ENCODE peak calls at places on chromosomes 13 and 19, in six cellular contexts. One of them, this sample, is unnamed. For H3K4me1 and H3K27me3, the result is how much of the 10 kb centered on the place peaks cover.

GRCh38 chr13:97855570-97855970 is 97.9 kb upstream of the IPO5 start:
- DNase-seq in mesenchymal stem cell: peak
- DNase-seq in left ventricle myocardium inferior: no peak
- DNase-seq in left lung: no peak
- DNase-seq in SK-N-SH: peak
- DNase-seq in right lobe of liver: no peak
- DNase-seq in this sample: peak

GRCh38 chr19:4358709-4359626 is 15.6 kb downstream of the MPND start:
- DNase-seq in mesenchymal stem cell: no peak
- DNase-seq in left ventricle myocardium inferior: no peak
- DNase-seq in left lung: no peak
- DNase-seq in SK-N-SH: peak
- DNase-seq in right lobe of liver: no peak
- DNase-seq in this sample: no peak

GRCh38 chr19:7101498-7102253 is 32.2 kb downstream of the ZNF557 start:
- DNase-seq in mesenchymal stem cell: no peak
- DNase-seq in left ventricle myocardium inferior: no peak
- DNase-seq in left lung: no peak
- DNase-seq in SK-N-SH: no peak
- DNase-seq in right lobe of liver: no peak
- DNase-seq in this sample: no peak

GRCh38 chr19:6260912-6261636 is 18.7 kb downstream of the MLLT1 start:
- DNase-seq in mesenchymal stem cell: peak
- DNase-seq in left ventricle myocardium inferior: no peak
- DNase-seq in left lung: no peak
- DNase-seq in SK-N-SH: peak
- DNase-seq in right lobe of liver: peak
- DNase-seq in this sample: peak

GRCh38 chr13:44259045-44260042 is 114.3 kb upstream of the SERP2 start:
- DNase-seq in mesenchymal stem cell: peak
- DNase-seq in left ventricle myocardium inferior: no peak
- DNase-seq in left lung: peak
- DNase-seq in SK-N-SH: peak
- DNase-seq in right lobe of liver: no peak
- DNase-seq in this sample: peak

GRCh38 chr13:95360052-95360451 is 58.8 kb upstream of the ABCC4 start:
- DNase-seq in mesenchymal stem cell: no peak
- DNase-seq in left ventricle myocardium inferior: no peak
- DNase-seq in left lung: no peak
- DNase-seq in SK-N-SH: no peak
- DNase-seq in right lobe of liver: no peak
- DNase-seq in this sample: no peak

GRCh38 chr19:54481326-54481930 is 8.3 kb upstream of the CDC42EP5 start:
- DNase-seq in mesenchymal stem cell: peak
- DNase-seq in left ventricle myocardium inferior: no peak
- DNase-seq in left lung: no peak
- DNase-seq in SK-N-SH: peak
- DNase-seq in right lobe of liver: no peak
- DNase-seq in this sample: peak

GRCh38 chr13:75830842-75831241 is 194.7 kb downstream of the LMO7 start:
- DNase-seq in mesenchymal stem cell: peak
- DNase-seq in left ventricle myocardium inferior: no peak
- DNase-seq in left lung: no peak
- DNase-seq in SK-N-SH: no peak
- DNase-seq in right lobe of liver: no peak
- DNase-seq in this sample: no peak

GRCh38 chr13:99496322-99497142 is 4.7 kb upstream of the TM9SF2 start:
- DNase-seq in mesenchymal stem cell: peak
- DNase-seq in left ventricle myocardium inferior: peak
- DNase-seq in left lung: peak
- DNase-seq in SK-N-SH: no peak
- DNase-seq in right lobe of liver: peak
- DNase-seq in this sample: peak

GRCh38 chr19:6773323-6773931 is 919 bp downstream of the VAV1 start:
- DNase-seq in mesenchymal stem cell: no peak
- DNase-seq in left ventricle myocardium inferior: peak
- DNase-seq in left lung: peak
- DNase-seq in SK-N-SH: no peak
- DNase-seq in right lobe of liver: peak
- DNase-seq in this sample: no peak

GRCh38 chr13:51584731-51585191 is 499 bp downstream of the WDFY2 start:
- DNase-seq in mesenchymal stem cell: peak
- DNase-seq in left ventricle myocardium inferior: peak
- DNase-seq in left lung: no peak
- DNase-seq in SK-N-SH: peak
- DNase-seq in right lobe of liver: peak
- DNase-seq in this sample: peak

GRCh38 chr19:46413262-46414031 is at the start of gene CCDC8:
- DNase-seq in mesenchymal stem cell: peak
- DNase-seq in left ventricle myocardium inferior: peak
- DNase-seq in left lung: peak
- DNase-seq in SK-N-SH: no peak
- DNase-seq in right lobe of liver: peak
- DNase-seq in this sample: no peak

GRCh38 chr19:4414144-4414799 is 11.8 kb downstream of the CHAF1A start:
- DNase-seq in mesenchymal stem cell: peak
- DNase-seq in left ventricle myocardium inferior: no peak
- DNase-seq in left lung: no peak
- DNase-seq in SK-N-SH: no peak
- DNase-seq in right lobe of liver: no peak
- DNase-seq in this sample: no peak

GRCh38 chr13:36413161-36413560 is 19.1 kb upstream of the CCNA1 start:
- DNase-seq in mesenchymal stem cell: no peak
- DNase-seq in left ventricle myocardium inferior: no peak
- DNase-seq in left lung: no peak
- DNase-seq in SK-N-SH: no peak
- DNase-seq in right lobe of liver: no peak
- DNase-seq in this sample: no peak

GRCh38 chr13:35621989-35622388 is 145.5 kb upstream of the MAB21L1 start:
- DNase-seq in mesenchymal stem cell: peak
- DNase-seq in left ventricle myocardium inferior: no peak
- DNase-seq in left lung: no peak
- DNase-seq in SK-N-SH: no peak
- DNase-seq in right lobe of liver: no peak
- DNase-seq in this sample: peak

GRCh38 chr19:45798995-45799517 is 6.4 kb upstream of the DMWD start:
- DNase-seq in mesenchymal stem cell: peak
- DNase-seq in left ventricle myocardium inferior: peak
- DNase-seq in left lung: no peak
- DNase-seq in SK-N-SH: peak
- DNase-seq in right lobe of liver: no peak
- DNase-seq in this sample: peak

GRCh38 chr19:13097331-13098258 is 5.1 kb downstream of the LYL1 start:
- DNase-seq in mesenchymal stem cell: no peak
- DNase-seq in left ventricle myocardium inferior: no peak
- DNase-seq in left lung: no peak
- DNase-seq in SK-N-SH: no peak
- DNase-seq in right lobe of liver: peak
- DNase-seq in this sample: no peak

GRCh38 chr19:4403005-4403761 is 743 bp downstream of the CHAF1A start:
- DNase-seq in mesenchymal stem cell: peak
- DNase-seq in left ventricle myocardium inferior: no peak
- DNase-seq in left lung: no peak
- DNase-seq in SK-N-SH: no peak
- DNase-seq in right lobe of liver: no peak
- DNase-seq in this sample: no peak

GRCh38 chr13:95800455-95800854 is 123.5 kb downstream of the DNAJC3 start:
- DNase-seq in mesenchymal stem cell: peak
- DNase-seq in left ventricle myocardium inferior: no peak
- DNase-seq in left lung: no peak
- DNase-seq in SK-N-SH: no peak
- DNase-seq in right lobe of liver: no peak
- DNase-seq in this sample: no peak

GRCh38 chr13:83297591-83298305 is 584.5 kb downstream of the SLITRK1 start:
- DNase-seq in mesenchymal stem cell: no peak
- DNase-seq in left ventricle myocardium inferior: no peak
- DNase-seq in left lung: no peak
- DNase-seq in SK-N-SH: no peak
- DNase-seq in right lobe of liver: no peak
- DNase-seq in this sample: no peak

GRCh38 chr13:106213028-106213427 is 322.4 kb downstream of the EFNB2 start:
- DNase-seq in mesenchymal stem cell: no peak
- DNase-seq in left ventricle myocardium inferior: no peak
- DNase-seq in left lung: no peak
- DNase-seq in SK-N-SH: no peak
- DNase-seq in right lobe of liver: no peak
- DNase-seq in this sample: no peak

GRCh38 chr19:50315773-50316448 is 13.3 kb downstream of the KCNC3 start:
- DNase-seq in mesenchymal stem cell: no peak
- DNase-seq in left ventricle myocardium inferior: no peak
- DNase-seq in left lung: no peak
- DNase-seq in SK-N-SH: peak
- DNase-seq in right lobe of liver: no peak
- DNase-seq in this sample: peak

GRCh38 chr19:16571689-16572331 is 405 bp downstream of the SLC35E1 start:
- DNase-seq in mesenchymal stem cell: peak
- DNase-seq in left ventricle myocardium inferior: no peak
- DNase-seq in left lung: no peak
- DNase-seq in SK-N-SH: no peak
- DNase-seq in right lobe of liver: peak
- DNase-seq in this sample: peak

GRCh38 chr13:112723771-112724170 is 33.9 kb downstream of the ATP11A start:
- DNase-seq in mesenchymal stem cell: no peak
- DNase-seq in left ventricle myocardium inferior: no peak
- DNase-seq in left lung: no peak
- DNase-seq in SK-N-SH: no peak
- DNase-seq in right lobe of liver: no peak
- DNase-seq in this sample: no peak
- H3K4me1 ChIP-seq in mesenchymal stem cell: under half
- H3K4me1 ChIP-seq in left ventricle myocardium inferior: half or more
- H3K4me1 ChIP-seq in left lung: half or more
- H3K4me1 ChIP-seq in SK-N-SH: under half
- H3K4me1 ChIP-seq in right lobe of liver: under half
- H3K4me1 ChIP-seq in this sample: under half

GRCh38 chr13:27929868-27930267 is 10.1 kb downstream of the PDX1 start:
- DNase-seq in mesenchymal stem cell: no peak
- DNase-seq in left ventricle myocardium inferior: no peak
- DNase-seq in left lung: no peak
- DNase-seq in SK-N-SH: no peak
- DNase-seq in right lobe of liver: no peak
- DNase-seq in this sample: no peak
- H3K27me3 ChIP-seq in mesenchymal stem cell: half or more
- H3K27me3 ChIP-seq in left ventricle myocardium inferior: half or more
- H3K27me3 ChIP-seq in left lung: half or more
- H3K27me3 ChIP-seq in SK-N-SH: half or more
- H3K27me3 ChIP-seq in right lobe of liver: under half
- H3K27me3 ChIP-seq in this sample: half or more

GRCh38 chr13:114128348-114128623 is 4.1 kb downstream of the RASA3 start:
- DNase-seq in mesenchymal stem cell: no peak
- DNase-seq in left ventricle myocardium inferior: no peak
- DNase-seq in left lung: no peak
- DNase-seq in SK-N-SH: no peak
- DNase-seq in right lobe of liver: no peak
- DNase-seq in this sample: no peak
- H3K4me1 ChIP-seq in mesenchymal stem cell: half or more
- H3K4me1 ChIP-seq in left ventricle myocardium inferior: half or more
- H3K4me1 ChIP-seq in left lung: half or more
- H3K4me1 ChIP-seq in SK-N-SH: under half
- H3K4me1 ChIP-seq in right lobe of liver: under half
- H3K4me1 ChIP-seq in this sample: under half

DNA sequence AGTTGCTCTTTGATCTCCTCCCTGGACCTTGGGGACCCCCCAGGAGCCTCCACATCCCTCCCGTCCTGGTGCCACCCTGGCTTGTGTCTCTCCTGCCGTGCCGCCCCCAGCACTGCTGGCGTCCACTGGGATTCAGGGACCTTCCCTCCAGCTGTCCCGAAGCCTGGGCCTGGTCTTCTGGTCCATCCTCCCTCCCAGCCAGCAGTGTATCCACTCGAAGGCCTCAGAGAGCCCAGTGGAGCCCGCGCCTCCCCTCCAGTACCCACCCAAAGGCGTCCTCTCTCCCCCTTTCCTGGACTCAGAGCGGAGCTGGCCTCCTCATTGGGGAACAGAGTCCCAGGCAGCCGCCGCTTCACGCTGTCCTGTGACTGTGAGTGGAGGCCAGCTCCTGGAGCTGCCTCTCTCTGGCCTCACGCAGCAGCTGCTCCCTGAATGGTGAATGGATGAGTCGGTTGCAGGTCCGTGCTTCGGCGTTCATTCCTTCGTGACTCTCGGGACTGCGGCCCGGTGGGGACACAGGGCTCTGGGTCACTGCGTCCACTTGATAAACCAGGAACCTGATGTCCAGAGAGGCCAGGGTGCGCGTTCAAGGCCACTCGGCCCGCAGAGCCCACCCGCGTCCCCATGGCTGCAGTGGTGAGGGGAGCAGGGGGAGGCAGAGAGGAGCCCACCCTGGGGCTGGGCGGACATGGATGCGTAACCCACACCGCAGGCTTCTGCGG is 12.0 kb downstream of the ONECUT3 start:
- DNase-seq in mesenchymal stem cell: no peak
- DNase-seq in left ventricle myocardium inferior: no peak
- DNase-seq in left lung: no peak
- DNase-seq in SK-N-SH: peak
- DNase-seq in right lobe of liver: no peak
- DNase-seq in this sample: no peak
- H3K27me3 ChIP-seq in mesenchymal stem cell: half or more
- H3K27me3 ChIP-seq in left ventricle myocardium inferior: half or more
- H3K27me3 ChIP-seq in left lung: half or more
- H3K27me3 ChIP-seq in SK-N-SH: half or more
- H3K27me3 ChIP-seq in right lobe of liver: under half
- H3K27me3 ChIP-seq in this sample: half or more

GRCh38 chr19:41621654-41622053 is 5.2 kb downstream of the CEACAM4 start:
- DNase-seq in mesenchymal stem cell: no peak
- DNase-seq in left ventricle myocardium inferior: no peak
- DNase-seq in left lung: no peak
- DNase-seq in SK-N-SH: no peak
- DNase-seq in right lobe of liver: no peak
- DNase-seq in this sample: no peak
- H3K4me1 ChIP-seq in mesenchymal stem cell: under half
- H3K4me1 ChIP-seq in left ventricle myocardium inferior: under half
- H3K4me1 ChIP-seq in left lung: half or more
- H3K4me1 ChIP-seq in SK-N-SH: under half
- H3K4me1 ChIP-seq in right lobe of liver: under half
- H3K4me1 ChIP-seq in this sample: under half